ENCODE peak calls at places on chromosome 14, in four cellular contexts. G is ovary, X is A549, A is AG10803. H is an unnamed sample.

GRCh38 chr14:68975667-68976066 is 3.4 kb downstream of the ACTN1 start:
- DNase-seq in G (no peak), X (no peak), A (peak), H (peak)

GRCh38 chr14:103110681-103111296 is 12.5 kb upstream of the TNFAIP2 start:
- DNase-seq in X (no peak), G (no peak), A (no peak), H (no peak)

GRCh38 chr14:69701857-69702256 is 65.1 kb upstream of the SRSF5 start:
- DNase-seq in G (no peak), X (no peak), A (no peak), H (no peak)

GRCh38 chr14:66322564-66322963 is 163.6 kb upstream of the CCDC196 start:
- DNase-seq in G (no peak), X (no peak), A (no peak), H (no peak)

GRCh38 chr14:95258754-95259593 is 60.7 kb downstream of the CLMN start:
- DNase-seq in G (no peak), A (no peak), X (no peak), H (peak)

GRCh38 chr14:61461808-61462275 is 140.5 kb downstream of the PRKCH start:
- DNase-seq in G (peak), X (peak), A (peak), H (peak)

GRCh38 chr14:102554835-102555819 is 37.3 kb upstream of the RCOR1 start:
- DNase-seq in A (peak), G (no peak), X (no peak), H (no peak)

GRCh38 chr14:102538598-102539543 is 29.3 kb upstream of the ANKRD9 start:
- DNase-seq in X (no peak), G (no peak), A (no peak), H (no peak)

GRCh38 chr14:53128303-53128702 is 24.8 kb downstream of the DDHD1 start:
- DNase-seq in X (no peak), A (no peak), G (no peak), H (no peak)

GRCh38 chr14:27338012-27338411 is 740.2 kb upstream of the NOVA1 start:
- DNase-seq in X (no peak), G (no peak), A (no peak), H (no peak)

GRCh38 chr14:61565836-61566536 is 129.3 kb upstream of the HIF1A start:
- DNase-seq in G (no peak), X (no peak), A (peak), H (peak)

GRCh38 chr14:22533739-22534359 is 55.2 kb downstream of the DAD1 start:
- DNase-seq in G (no peak), X (no peak), A (no peak), H (no peak)

GRCh38 chr14:93347850-93348249 is 868 bp downstream of the COX8C start:
- DNase-seq in A (no peak), X (no peak), G (no peak), H (no peak)

GRCh38 chr14:43232261-43232660 is 1274.8 kb downstream of the FSCB start:
- DNase-seq in G (no peak), X (no peak), A (no peak), H (no peak)

GRCh38 chr14:91396959-91397815 is 20.4 kb downstream of the CCDC88C start:
- DNase-seq in G (no peak), X (no peak), A (no peak), H (no peak)

GRCh38 chr14:105927661-105928060 is 401.3 kb downstream of the TMEM121 start:
- DNase-seq in X (no peak), A (no peak), G (no peak), H (no peak)

GRCh38 chr14:92471919-92472318 is 41.7 kb upstream of the RIN3 start:
- DNase-seq in G (no peak), A (peak), X (peak), H (peak)

GRCh38 chr14:34865889-34866574 is 9.1 kb downstream of the BAZ1A start:
- DNase-seq in A (no peak), X (no peak), G (no peak), H (no peak)
- TF ChIP-seq CTCF in A (no peak), X (no peak), G (no peak), H (no peak)

GRCh38 chr14:35335388-35336092 is 43.4 kb downstream of the PSMA6 start:
- DNase-seq in A (no peak), X (peak), G (peak), H (no peak)

GRCh38 chr14:35337557-35338255 is 45.5 kb downstream of the PSMA6 start:
- DNase-seq in X (no peak), A (no peak), G (no peak), H (no peak)

GRCh38 chr14:35333797-35334743 is 41.9 kb downstream of the PSMA6 start:
- DNase-seq in A (no peak), X (no peak), G (no peak), H (no peak)

GRCh38 chr14:35337074-35337556 is 44.9 kb downstream of the PSMA6 start:
- DNase-seq in G (no peak), A (no peak), X (no peak), H (no peak)

DNA sequence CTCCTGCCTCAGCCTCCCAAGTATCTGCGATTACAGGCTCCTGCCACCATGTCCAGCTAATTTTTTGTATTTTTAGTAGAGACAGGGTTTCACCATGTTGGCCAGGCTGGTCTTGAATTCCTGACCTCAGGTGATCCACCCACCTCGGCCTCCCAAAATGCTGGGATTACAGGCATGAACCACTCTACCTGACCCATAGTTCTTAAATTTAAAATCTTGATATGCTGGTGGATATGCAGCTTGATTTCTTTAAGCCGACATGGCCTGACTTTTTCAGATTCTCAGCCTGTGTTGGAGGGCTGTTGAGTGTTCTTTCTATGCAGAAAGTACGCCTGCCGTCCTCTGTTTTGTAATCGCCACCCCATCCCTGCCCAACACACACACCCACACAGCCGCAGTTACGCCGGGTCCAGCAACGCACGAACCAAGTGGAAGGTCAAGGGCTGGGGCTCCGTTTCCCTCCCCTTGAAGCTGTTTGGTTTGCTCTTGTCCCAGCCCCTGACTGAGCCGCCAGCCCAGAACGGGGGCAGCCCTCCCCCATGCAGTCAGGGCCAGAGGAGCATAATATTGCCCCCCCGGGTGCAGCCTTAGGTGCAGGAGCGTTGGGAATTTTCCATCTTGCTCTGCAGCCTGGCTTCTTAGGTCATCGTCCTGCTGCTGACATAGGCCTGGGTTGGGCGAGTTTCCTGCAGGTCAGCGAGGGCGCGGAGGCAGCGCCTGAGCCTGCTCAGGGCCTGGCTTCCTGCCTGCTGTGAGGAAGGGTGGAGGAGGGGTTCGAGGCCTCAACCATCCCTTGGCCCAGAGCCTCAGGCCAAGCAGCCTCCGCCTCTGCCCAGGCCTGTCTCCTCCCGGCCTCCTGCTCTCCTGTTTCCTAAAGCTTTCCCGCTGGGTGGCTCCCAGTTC is 44.2 kb downstream of the PSMA6 start:
- DNase-seq in A (peak), X (peak), G (peak), H (peak)
- H3K4me3 ChIP-seq in A (no peak), X (peak), G (no peak), H (no peak)

GRCh38 chr14:100827140-100827517 is 1.2 kb downstream of the MEG3 start:
- DNase-seq in G (peak), A (no peak), X (no peak), H (no peak)
- TF ChIP-seq CTCF in G (peak), A (peak), X (peak), H (peak)

GRCh38 chr14:21476526-21476924 is 234 bp downstream of the RAB2B start:
- DNase-seq in X (peak), A (no peak), G (peak), H (no peak)

GRCh38 chr14:21476925-21477681 is at the start of the genes RAB2B and TOX4:
- DNase-seq in A (peak), X (peak), G (peak), H (peak)

DNA sequence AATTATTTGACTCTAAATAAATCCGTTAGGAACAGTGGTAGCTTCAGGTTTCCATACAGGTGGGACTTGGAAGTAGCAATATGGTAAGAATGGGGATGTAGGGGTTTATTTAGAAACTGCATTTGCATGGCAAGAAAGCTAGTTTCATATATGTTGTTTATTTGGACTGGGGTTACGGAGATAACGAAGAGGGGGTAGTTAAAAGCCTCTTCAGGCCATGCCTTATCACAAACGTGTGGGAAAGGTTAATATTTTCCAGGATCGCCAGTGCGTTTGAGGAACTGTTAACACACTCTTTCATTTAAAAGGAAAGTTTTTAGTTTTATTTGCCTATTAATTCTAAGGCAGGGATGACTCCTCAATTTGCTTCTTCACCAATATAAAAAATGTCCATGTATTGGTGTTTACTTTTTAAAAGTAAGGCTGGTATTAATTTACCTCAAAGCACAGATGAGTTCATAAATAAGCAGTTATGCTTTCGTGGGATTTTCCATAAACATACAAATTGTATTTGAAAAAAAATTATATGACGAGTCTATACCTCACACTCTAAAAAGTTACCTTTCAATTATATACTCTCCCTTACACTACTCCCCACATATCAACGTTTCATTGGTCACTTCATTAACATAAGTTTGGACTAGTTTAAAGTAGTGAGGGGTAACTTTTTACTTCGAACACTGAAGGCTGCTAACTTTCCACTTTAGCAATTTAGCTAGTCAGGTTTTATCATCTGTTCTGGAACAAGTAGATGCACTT is 813 bp downstream of the RAB2B start:
- DNase-seq in A (no peak), X (no peak), G (no peak), H (no peak)
- H3K4me3 ChIP-seq in A (peak), X (peak), G (peak), H (peak)

H was measured in astrocyte of the spinal cord.